ENCODE peak calls at places on chromosomes 11 and 22, in four cellular contexts. V, O, M and E are unnamed samples.

GRCh38 chr22:39244496-39245129 is at the start of gene PDGFB:
- DNase-seq in V (peak), O (peak), M (peak), E (no peak)

GRCh38 chr11:78532991-78533861 is 41.4 kb downstream of the NARS2 start:
- DNase-seq in V (no peak), O (no peak), M (no peak), E (no peak)

GRCh38 chr11:15967966-15968365 is 388.4 kb downstream of the SOX6 start:
- DNase-seq in V (no peak), O (no peak), M (no peak), E (no peak)

GRCh38 chr22:41480397-41480735 is 11.4 kb downstream of the ACO2 start:
- DNase-seq in V (no peak), O (no peak), M (no peak), E (peak)

GRCh38 chr11:65575568-65576231 is at the start of gene EHBP1L1:
- DNase-seq in V (peak), O (peak), M (peak), E (peak)

GRCh38 chr22:38844661-38845367 is 986 bp upstream of the NPTXR start:
- DNase-seq in V (no peak), O (no peak), M (no peak), E (no peak)

GRCh38 chr22:46326066-46326680 is 9.3 kb upstream of the TRMU start:
- DNase-seq in V (no peak), O (no peak), M (no peak), E (no peak)

GRCh38 chr11:128492461-128492860 is 94.9 kb downstream of the ETS1 start:
- DNase-seq in V (no peak), O (no peak), M (no peak), E (peak)

GRCh38 chr11:77148963-77149715 is 21.1 kb downstream of the MYO7A start:
- DNase-seq in V (no peak), O (no peak), M (no peak), E (no peak)

GRCh38 chr11:21410513-21410912 is 741.1 kb downstream of the NELL1 start:
- DNase-seq in V (no peak), O (no peak), M (no peak), E (no peak)

GRCh38 chr11:80155412-80156017 is 714.7 kb upstream of the TENM4 start:
- DNase-seq in V (no peak), O (no peak), M (peak), E (peak)

GRCh38 chr11:72234514-72234830 is 9.5 kb downstream of the PHOX2A start:
- DNase-seq in V (no peak), O (no peak), M (peak), E (peak)

GRCh38 chr22:47841166-47841565 is 1078.7 kb downstream of the TBC1D22A start:
- DNase-seq in V (no peak), O (no peak), M (no peak), E (no peak)

GRCh38 chr11:44993971-44994705 is 43.5 kb upstream of the TP53I11 start:
- DNase-seq in V (no peak), O (no peak), M (peak), E (no peak)

GRCh38 chr22:19942886-19943664 is 1.5 kb upstream of the TXNRD2 start:
- DNase-seq in V (no peak), O (no peak), M (no peak), E (peak)

GRCh38 chr22:48106215-48106614 is 1343.8 kb downstream of the TBC1D22A start:
- DNase-seq in V (no peak), O (no peak), M (no peak), E (no peak)

GRCh38 chr11:44623321-44623715 is 57.9 kb downstream of the CD82 start:
- DNase-seq in V (no peak), O (no peak), M (peak), E (no peak)

GRCh38 chr11:30424851-30425250 is 101.9 kb downstream of the ARL14EP start:
- DNase-seq in V (no peak), O (no peak), M (no peak), E (no peak)

GRCh38 chr11:32343325-32344008 is 91.9 kb downstream of the WT1 start:
- DNase-seq in V (no peak), O (no peak), M (no peak), E (no peak)

GRCh38 chr11:32341676-32342613 is 93.4 kb downstream of the WT1 start:
- DNase-seq in V (no peak), O (no peak), M (no peak), E (no peak)

GRCh38 chr11:32334822-32335221 is 100.5 kb downstream of the WT1 start:
- DNase-seq in V (no peak), O (no peak), M (peak), E (no peak)

GRCh38 chr11:32340181-32340580 is 95.2 kb downstream of the WT1 start:
- DNase-seq in V (no peak), O (no peak), M (no peak), E (no peak)
- H3K27ac ChIP-seq in V (no peak), O (no peak), M (no peak), E (no peak)

GRCh38 chr11:124769804-124770774 is 8.0 kb upstream of the ESAM start:
- DNase-seq in V (peak), O (no peak), M (peak), E (no peak)
- H3K27ac ChIP-seq in V (peak), O (no peak), M (no peak), E (peak)

GRCh38 chr11:8800498-8801110 is 110.4 kb upstream of the AKIP1 start:
- DNase-seq in V (no peak), O (no peak), M (peak), E (no peak)
- H3K27ac ChIP-seq in V (no peak), O (peak), M (no peak), E (no peak)

GRCh38 chr11:86515297-86516094 is 140.8 kb downstream of the CCDC81 start:
- DNase-seq in V (peak), O (no peak), M (peak), E (peak)
- H3K27ac ChIP-seq in V (peak), O (no peak), M (peak), E (peak)

GRCh38 chr11:109963101-109963500 is 130.1 kb upstream of the ZC3H12C start:
- DNase-seq in V (no peak), O (no peak), M (no peak), E (no peak)
- H3K27ac ChIP-seq in V (no peak), O (no peak), M (no peak), E (no peak)

GRCh38 chr22:29593923-29594322 is 9.5 kb upstream of the NF2 start:
- DNase-seq in V (no peak), O (no peak), M (no peak), E (no peak)

GRCh38 chr22:29584975-29585374 is 4.1 kb upstream of the NIPSNAP1 start:
- DNase-seq in V (no peak), O (no peak), M (no peak), E (no peak)

DNA sequence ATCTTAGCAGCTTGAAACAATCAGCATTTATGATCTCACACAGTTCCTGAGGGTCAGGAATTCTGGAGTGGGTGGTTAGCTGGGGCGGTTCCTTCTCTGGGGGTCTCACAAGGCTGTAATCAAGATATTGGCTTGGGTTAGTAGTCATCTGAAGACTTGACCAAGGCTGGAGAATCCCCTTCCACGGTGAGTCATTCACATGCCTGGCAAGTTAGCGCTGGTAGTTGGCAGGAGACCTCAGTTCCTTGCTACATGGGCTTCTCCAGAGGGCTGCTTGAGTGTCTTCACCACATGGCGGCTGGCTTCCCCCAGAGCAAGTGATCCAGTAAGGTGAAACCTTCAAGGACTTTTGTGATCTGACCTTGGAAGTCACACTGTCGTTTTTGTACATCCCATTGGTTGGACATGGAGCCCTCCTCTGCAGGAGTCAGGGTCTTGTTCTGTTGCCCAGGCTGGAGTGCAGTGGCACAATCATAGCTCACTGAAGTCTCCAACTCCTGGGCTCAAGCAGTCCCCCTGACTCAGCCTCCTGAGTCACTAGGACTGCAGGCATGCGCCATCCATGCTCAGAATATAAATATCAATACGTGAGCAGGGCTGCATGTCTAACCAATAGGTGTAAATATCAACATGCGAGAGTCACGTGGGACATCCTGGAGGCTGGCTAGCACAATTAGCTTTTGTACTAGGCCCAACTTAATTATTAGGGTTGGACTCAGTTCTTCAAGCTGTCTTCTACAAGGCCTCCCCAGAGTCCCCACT is 7.2 kb upstream of the NIPSNAP1 start:
- DNase-seq in V (no peak), O (no peak), M (no peak), E (peak)
- H3K27ac ChIP-seq in V (no peak), O (no peak), M (no peak), E (peak)